ENCODE peak calls at places on chromosome 9, in six cellular contexts. A is activated CD4-positive, alpha-beta T cell treated with anti-CD3 and anti-CD28 coated beads for 4 hours; E is CD4-positive, alpha-beta T cell; N is tibial artery; Y is stimulated activated CD8-positive, alpha-beta memory T cell treated with anti-CD3 and anti-CD28 coated beads, Interleukin-15, amount 100 ng/mL, for 24 hours; F is GM23338. L is an unnamed sample.

GRCh38 chr9:99352786-99353185 is 130.7 kb downstream of the SEC61B start:
- DNase-seq in E (no peak), A (no peak), F (no peak), N (no peak), Y (no peak), L (no peak)

GRCh38 chr9:74784506-74784905 is 103.2 kb downstream of the TRPM6 start:
- DNase-seq in Y (no peak), A (no peak), N (no peak), F (no peak), E (no peak), L (no peak)

GRCh38 chr9:69898714-69899209 is 78.1 kb downstream of the CFAP95 start:
- DNase-seq in F (no peak), A (no peak), E (no peak), Y (no peak), N (no peak), L (no peak)

GRCh38 chr9:94533601-94534000 is 21.3 kb upstream of the PCAT7 start:
- DNase-seq in A (no peak), E (no peak), N (no peak), F (no peak), Y (no peak), L (no peak)

GRCh38 chr9:22088372-22089063 is 79.4 kb upstream of the CDKN2B start:
- DNase-seq in N (no peak), Y (no peak), A (no peak), F (no peak), E (no peak), L (no peak)

GRCh38 chr9:42388846-42389245 is 205.4 kb downstream of the SPATA31A6 start:
- DNase-seq in E (no peak), Y (no peak), F (no peak), N (no peak), A (no peak), L (no peak)

GRCh38 chr9:70600479-70600878 is 186.0 kb upstream of the KLF9 start:
- DNase-seq in F (no peak), N (peak), A (no peak), E (no peak), Y (no peak), L (no peak)

GRCh38 chr9:10366171-10366779 is 246.5 kb downstream of the PTPRD start:
- DNase-seq in A (no peak), E (no peak), F (peak), N (no peak), Y (no peak), L (no peak)

GRCh38 chr9:16029056-16029615 is 476.3 kb downstream of the CCDC171 start:
- DNase-seq in A (no peak), Y (no peak), N (no peak), E (no peak), F (no peak), L (no peak)

L was measured in activated CD4-positive, CD25-positive, alpha-beta regulatory T cell treated with anti-CD3 and anti-CD28 coated beads, Interleukin-2, amount 50 U/mL, for 72 hours.